ENCODE peak calls at places on chromosomes 16 and 17, in four cellular contexts. F, E, Z and Y are unnamed samples.

GRCh38 chr17:13302983-13303382 is 285.2 kb upstream of the ELAC2 start:
- DNase-seq in F (no peak), E (no peak), Z (no peak), Y (no peak)

GRCh38 chr17:45228121-45228941 is 6.6 kb downstream of the FMNL1 start:
- DNase-seq in Z (no peak), F (no peak), E (no peak), Y (no peak)

GRCh38 chr16:77946834-77947233 is 75.5 kb upstream of the CLEC3A start:
- DNase-seq in F (no peak), Z (no peak), E (no peak), Y (no peak)

GRCh38 chr17:77476920-77477805 is 336.4 kb downstream of the SEC14L1 start:
- DNase-seq in Z (peak), F (peak), E (peak), Y (peak)

GRCh38 chr16:4529085-4530060 is 9.2 kb downstream of the CDIP1 start:
- DNase-seq in Z (peak), F (no peak), E (peak), Y (no peak)

GRCh38 chr17:4407851-4408250 is 25.9 kb upstream of the SPNS3 start:
- DNase-seq in F (no peak), Z (peak), E (peak), Y (no peak)

GRCh38 chr17:48001187-48001586 is 30.3 kb downstream of the CDK5RAP3 start:
- DNase-seq in Z (no peak), F (peak), E (peak), Y (no peak)

GRCh38 chr17:67628580-67629013 is 89.1 kb upstream of the NOL11 start:
- DNase-seq in Z (no peak), E (peak), F (no peak), Y (no peak)

GRCh38 chr17:76241776-76242175 is 1.5 kb upstream of the RNF157 start:
- DNase-seq in Z (no peak), F (no peak), E (no peak), Y (no peak)

GRCh38 chr16:57422026-57422944 is 17.7 kb downstream of the CCL17 start:
- DNase-seq in Z (peak), E (peak), F (peak), Y (peak)

GRCh38 chr16:86508947-86509758 is 1.2 kb upstream of the FOXF1 start:
- DNase-seq in E (peak), Z (peak), F (peak), Y (peak)

GRCh38 chr16:3609895-3610697 is 1.3 kb downstream of the SLX4 start:
- DNase-seq in F (no peak), Z (no peak), E (no peak), Y (no peak)

GRCh38 chr16:68995011-68995504 is 110.4 kb upstream of the HAS3 start:
- DNase-seq in F (peak), E (peak), Z (peak), Y (no peak)

GRCh38 chr17:81553616-81554181 is 1.5 kb upstream of the FAAP100 start:
- DNase-seq in F (peak), Z (peak), E (peak), Y (no peak)

GRCh38 chr16:53967172-53967571 is 263.2 kb downstream of the FTO start:
- DNase-seq in F (no peak), Z (no peak), E (no peak), Y (no peak)

DNA sequence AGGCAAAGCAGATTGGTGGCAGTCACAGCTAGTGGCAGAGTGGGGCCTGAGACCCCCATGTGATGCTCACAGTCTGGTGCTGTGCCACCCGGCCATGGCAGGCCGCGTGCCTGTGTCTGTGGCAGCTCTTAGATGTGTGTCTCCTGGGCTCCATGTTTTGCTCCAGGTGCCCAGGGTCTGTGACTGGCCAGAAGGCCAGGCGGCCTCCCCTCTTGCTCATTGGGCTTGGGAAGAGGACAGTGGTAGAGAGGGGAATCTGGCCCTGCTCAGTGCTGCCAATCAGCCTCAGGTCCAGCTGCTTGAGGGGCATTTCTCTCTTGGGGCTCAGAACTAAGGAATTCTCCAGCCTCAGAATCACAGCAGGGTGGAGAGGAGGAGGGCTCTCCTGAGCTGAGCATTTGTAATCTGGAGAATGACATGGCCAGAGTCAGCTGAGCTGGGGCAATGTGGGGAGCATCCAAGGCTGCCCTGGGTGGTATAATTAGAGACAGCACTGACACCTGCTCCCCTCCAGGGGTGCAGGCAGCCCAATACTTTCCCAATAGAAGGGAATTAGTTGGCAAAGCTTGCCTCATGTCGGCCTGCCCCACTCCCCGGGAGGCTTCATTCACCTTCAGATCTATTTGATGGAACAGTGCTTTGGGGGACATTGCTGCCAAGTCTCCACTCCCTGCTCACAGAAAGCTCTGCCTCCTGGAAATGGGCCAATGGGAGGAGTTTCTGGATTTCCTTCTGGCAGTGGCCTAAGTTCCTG is 2.7 kb upstream of the LASP1NB start:
- DNase-seq in Z (peak), E (peak), F (peak), Y (peak)
- TF ChIP-seq CTCF in Z (no peak), E (peak), F (peak), Y (no peak)

DNA sequence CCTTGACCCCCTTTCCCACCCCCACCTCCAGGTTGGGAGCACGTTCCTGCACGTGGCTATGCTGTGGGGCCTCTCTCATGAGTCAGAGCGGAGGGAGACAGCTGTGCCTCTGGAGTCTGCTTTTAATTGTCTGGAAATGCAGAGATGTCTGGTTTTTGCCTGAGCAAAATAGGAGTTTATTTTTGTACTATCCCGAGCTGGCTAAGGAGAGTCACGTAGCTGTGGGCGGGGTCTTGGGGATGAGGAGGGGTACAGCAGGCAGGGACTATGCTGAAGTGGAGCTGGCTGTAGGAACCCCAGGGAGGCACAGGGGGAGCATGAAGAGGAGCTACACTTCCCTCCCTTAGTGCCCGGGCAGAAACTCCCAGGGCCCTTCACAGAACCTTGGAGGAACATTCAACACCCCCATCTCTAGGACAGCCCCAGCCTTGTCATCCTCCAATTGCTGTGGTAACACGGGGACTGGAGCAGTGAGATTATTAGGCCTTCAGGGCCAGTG is 44.7 kb upstream of the LGALS9 start:
- DNase-seq in F (peak), E (peak), Z (peak), Y (peak)
- TF ChIP-seq CTCF in F (peak), E (peak), Z (no peak), Y (no peak)

DNA sequence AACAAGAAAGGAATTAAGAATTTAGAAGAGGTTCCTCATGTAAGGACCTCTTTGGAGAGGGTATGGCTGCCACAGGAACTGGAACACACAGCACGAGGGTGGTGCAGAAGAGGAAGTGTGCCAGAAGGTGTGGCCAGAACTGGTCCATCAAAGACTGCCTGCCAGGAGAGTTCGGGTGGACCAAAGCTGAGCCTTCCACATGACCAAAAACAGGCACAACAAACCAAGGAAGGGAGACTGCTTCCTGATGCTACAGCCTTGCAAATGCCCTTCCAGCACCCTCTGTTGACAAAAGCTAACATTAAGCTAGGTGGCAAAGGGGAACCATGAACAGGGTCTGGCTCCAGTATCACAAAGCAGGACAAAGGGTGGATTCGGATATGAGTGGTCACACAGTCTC is 125.8 kb upstream of the TMEM97 start:
- DNase-seq in F (no peak), E (no peak), Z (peak), Y (no peak)
- TF ChIP-seq CTCF in F (no peak), E (no peak), Z (no peak), Y (no peak)

DNA sequence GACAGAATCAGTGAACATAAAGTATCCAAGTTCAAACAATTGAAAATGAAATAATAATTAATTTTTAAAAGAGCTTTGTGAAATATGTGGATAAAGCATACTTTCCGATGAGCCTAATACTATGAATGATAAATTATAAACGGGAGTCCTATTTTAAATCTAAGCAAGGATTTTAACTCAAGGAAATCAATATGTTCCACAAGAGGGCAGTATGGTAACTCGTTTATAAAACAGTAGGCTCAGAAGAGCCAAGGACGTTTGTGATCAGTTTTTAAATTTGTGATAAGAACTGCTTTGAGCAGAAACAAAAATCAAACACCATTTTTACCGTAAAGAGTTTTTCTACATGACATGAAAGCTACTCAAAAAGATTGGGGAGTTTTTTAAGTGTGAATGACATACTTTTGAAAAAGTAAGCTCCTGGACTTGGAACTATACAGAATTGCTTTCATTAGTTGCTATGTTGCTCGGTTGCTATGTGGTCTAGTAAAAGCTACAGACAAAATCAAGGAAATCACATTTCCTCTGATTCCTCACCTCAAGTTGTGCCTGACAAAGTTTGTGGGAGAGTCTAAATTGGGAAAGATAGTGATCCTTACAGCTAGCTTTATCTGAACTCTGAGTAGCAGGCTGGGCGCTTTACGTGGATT is 11.8 kb upstream of the TEKT1 start:
- DNase-seq in E (peak), Z (peak), F (peak), Y (peak)
- TF ChIP-seq CTCF in E (peak), Z (peak), F (peak), Y (peak)

GRCh38 chr16:30761928-30762902 is at the start of the genes CFAP119 and RNF40:
- DNase-seq in E (peak), F (peak), Z (peak), Y (peak)
- TF ChIP-seq CTCF in E (no peak), F (no peak), Z (no peak), Y (no peak)

GRCh38 chr17:46977348-46977747 is 1.7 kb downstream of the RPRML start:
- DNase-seq in Z (peak), F (no peak), E (peak), Y (no peak)
- TF ChIP-seq CTCF in Z (peak), F (peak), E (peak), Y (no peak)

GRCh38 chr16:10981697-10982216 is 37.4 kb downstream of the CLEC16A start:
- DNase-seq in Z (peak), E (no peak), F (no peak), Y (no peak)

GRCh38 chr16:10984509-10984908 is 40.1 kb downstream of the CLEC16A start:
- DNase-seq in Z (no peak), F (peak), E (peak), Y (no peak)

GRCh38 chr16:10980811-10981210 is 36.4 kb downstream of the CLEC16A start:
- DNase-seq in E (no peak), Z (no peak), F (no peak), Y (no peak)

GRCh38 chr16:10982430-10983174 is 38.2 kb downstream of the CLEC16A start:
- DNase-seq in E (no peak), F (no peak), Z (no peak), Y (peak)

DNA sequence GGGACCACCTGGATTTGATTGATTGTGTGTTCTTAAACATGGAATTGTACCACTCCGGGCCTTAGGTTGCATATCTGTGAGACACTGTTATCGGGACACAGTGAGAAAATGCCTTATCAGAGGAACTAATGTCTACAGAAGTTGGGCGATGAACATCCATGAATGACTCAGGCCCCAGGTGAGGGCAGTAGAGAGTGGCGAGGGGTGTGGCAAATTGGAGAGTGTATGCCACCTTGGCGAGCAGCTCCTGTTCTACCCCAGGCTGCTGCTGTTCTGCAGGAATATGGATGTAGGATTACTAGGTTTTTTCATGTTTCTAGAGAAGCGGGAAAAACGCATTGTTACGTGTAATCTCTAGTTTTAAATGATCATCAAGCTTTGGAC is 38.8 kb downstream of the CLEC16A start:
- DNase-seq in E (no peak), Z (peak), F (no peak), Y (no peak)
- TF ChIP-seq CTCF in E (no peak), Z (peak), F (no peak), Y (peak)

GRCh38 chr16:58679763-58680162 is 4.8 kb downstream of the SLC38A7 start:
- DNase-seq in Z (no peak), F (no peak), E (no peak), Y (no peak)

GRCh38 chr16:58678269-58678668 is 6.3 kb downstream of the SLC38A7 start:
- DNase-seq in E (no peak), F (no peak), Z (no peak), Y (no peak)

GRCh38 chr16:58684354-58685083 is at the start of gene SLC38A7:
- DNase-seq in E (peak), F (peak), Z (peak), Y (peak)

GRCh38 chr16:58684001-58684353 is 593 bp downstream of the SLC38A7 start:
- DNase-seq in Z (peak), E (peak), F (peak), Y (no peak)

GRCh38 chr16:58678716-58679115 is 5.9 kb downstream of the SLC38A7 start:
- DNase-seq in F (peak), Z (peak), E (no peak), Y (peak)
- TF ChIP-seq CTCF in F (no peak), Z (peak), E (no peak), Y (peak)

GRCh38 chr16:82641336-82641984 is 14.7 kb downstream of the CDH13 start:
- DNase-seq in F (peak), E (peak), Z (peak), Y (no peak)
- TF ChIP-seq CTCF in F (peak), E (peak), Z (peak), Y (peak)